ENCODE peak calls at places on chromosomes 3 and 15, in eight cellular contexts. B is HCEC 1CT; Q is effector CD4-positive, alpha-beta T cell; E is BE2C; N is tibial artery; I is cerebellar cortex; K is stimulated activated CD4-positive, alpha-beta T cell treated with anti-CD3 and anti-CD28 coated beads, Interleukin-15, amount 100 ng/mL, for 1 hour; A is frontal cortex. F is an unnamed sample.

GRCh38 chr3:131526801-131527347 is 24.1 kb upstream of the MRPL3 start:
- DNase-seq in B (peak), Q (no peak), E (peak), N (no peak), I (peak), K (no peak), A (no peak), F (no peak)

GRCh38 chr15:45759910-45760309 is 125.1 kb downstream of the SQOR start:
- DNase-seq in B (no peak), Q (no peak), E (no peak), N (no peak), I (no peak), K (no peak), A (no peak), F (no peak)

GRCh38 chr15:43317566-43318184 is 12.7 kb downstream of the LCMT2 start:
- DNase-seq in B (no peak), Q (no peak), E (no peak), N (no peak), I (no peak), K (no peak), A (no peak), F (no peak)

GRCh38 chr3:14122301-14122700 is 2.4 kb downstream of the CHCHD4 start:
- DNase-seq in B (no peak), Q (no peak), E (no peak), N (no peak), I (no peak), K (no peak), A (no peak), F (no peak)

GRCh38 chr3:34367521-34367920 is 569.1 kb downstream of the PDCD6IP start:
- DNase-seq in B (no peak), Q (no peak), E (no peak), N (no peak), I (no peak), K (no peak), A (no peak), F (no peak)

GRCh38 chr15:78455749-78456148 is 17.7 kb downstream of the IREB2 start:
- DNase-seq in B (peak), Q (no peak), E (peak), N (no peak), I (no peak), K (no peak), A (no peak), F (peak)

GRCh38 chr3:41040256-41040655 is 159.0 kb upstream of the CTNNB1 start:
- DNase-seq in B (no peak), Q (no peak), E (no peak), N (no peak), I (no peak), K (no peak), A (no peak), F (no peak)

GRCh38 chr3:42600958-42601675 is 631 bp downstream of the NKTR start:
- DNase-seq in B (peak), Q (peak), E (no peak), N (peak), I (peak), K (peak), A (no peak), F (peak)

GRCh38 chr3:175743733-175744400 is 884.7 kb downstream of the NAALADL2 start:
- DNase-seq in B (peak), Q (no peak), E (no peak), N (no peak), I (no peak), K (no peak), A (no peak), F (no peak)

GRCh38 chr3:116129187-116129945 is 315.9 kb downstream of the LSAMP start:
- DNase-seq in B (no peak), Q (no peak), E (no peak), N (no peak), I (peak), K (no peak), A (no peak), F (no peak)

GRCh38 chr3:6113338-6113737 is 747.6 kb upstream of the GRM7 start:
- DNase-seq in B (no peak), Q (no peak), E (no peak), N (no peak), I (no peak), K (no peak), A (no peak), F (no peak)

GRCh38 chr3:172369590-172370259 is 78.5 kb downstream of the GHSR start:
- DNase-seq in B (no peak), Q (no peak), E (no peak), N (no peak), I (peak), K (no peak), A (no peak), F (peak)

GRCh38 chr3:100002599-100003350 is 111.5 kb downstream of the FILIP1L start:
- DNase-seq in B (peak), Q (no peak), E (no peak), N (no peak), I (peak), K (no peak), A (no peak), F (no peak)

GRCh38 chr3:119639494-119640350 is 20.7 kb downstream of the POPDC2 start:
- DNase-seq in B (no peak), Q (no peak), E (no peak), N (no peak), I (no peak), K (no peak), A (no peak), F (no peak)

GRCh38 chr15:41254560-41254959 is 23.5 kb downstream of the CHP1 start:
- DNase-seq in B (no peak), Q (no peak), E (no peak), N (no peak), I (no peak), K (no peak), A (no peak), F (no peak)

GRCh38 chr15:60644903-60645302 is 166.0 kb upstream of the ICE2 start:
- DNase-seq in B (no peak), Q (no peak), E (no peak), N (no peak), I (no peak), K (no peak), A (no peak), F (no peak)

GRCh38 chr3:188152660-188153497 is 1.1 kb upstream of the LPP start:
- DNase-seq in B (peak), Q (no peak), E (peak), N (peak), I (peak), K (no peak), A (peak), F (no peak)

GRCh38 chr15:90421527-90421926 is 33.5 kb downstream of the IQGAP1 start:
- DNase-seq in B (no peak), Q (no peak), E (no peak), N (no peak), I (no peak), K (no peak), A (no peak), F (no peak)

GRCh38 chr15:68795298-68795848 is 25.3 kb downstream of the ANP32A start:
- DNase-seq in B (no peak), Q (peak), E (no peak), N (peak), I (peak), K (peak), A (peak), F (peak)

GRCh38 chr3:69420781-69421520 is 35.1 kb upstream of the FRMD4B start:
- DNase-seq in B (no peak), Q (no peak), E (peak), N (no peak), I (no peak), K (no peak), A (no peak), F (no peak)

GRCh38 chr15:86855307-86855706 is 775.6 kb downstream of the AGBL1 start:
- DNase-seq in B (no peak), Q (no peak), E (no peak), N (no peak), I (no peak), K (no peak), A (no peak), F (no peak)

GRCh38 chr15:50627351-50628055 is 59.1 kb downstream of the TRPM7 start:
- DNase-seq in B (peak), Q (no peak), E (no peak), N (no peak), I (no peak), K (no peak), A (no peak), F (no peak)

GRCh38 chr3:12869025-12869695 is 27.8 kb upstream of the RPL32 start:
- DNase-seq in B (no peak), Q (no peak), E (peak), N (no peak), I (no peak), K (no peak), A (peak), F (no peak)

GRCh38 chr3:155753038-155753647 is 8.3 kb upstream of the PLCH1 start:
- DNase-seq in B (peak), Q (no peak), E (no peak), N (no peak), I (peak), K (no peak), A (no peak), F (no peak)

GRCh38 chr3:175763948-175764347 is 904.8 kb downstream of the NAALADL2 start:
- DNase-seq in B (no peak), Q (no peak), E (no peak), N (no peak), I (no peak), K (no peak), A (no peak), F (no peak)

GRCh38 chr15:42146551-42147430 is 9.6 kb downstream of the PLA2G4F start:
- DNase-seq in B (no peak), Q (no peak), E (no peak), N (peak), I (no peak), K (no peak), A (no peak), F (no peak)

GRCh38 chr15:92811514-92811913 is 88.6 kb upstream of the CHD2 start:
- DNase-seq in B (no peak), Q (no peak), E (no peak), N (no peak), I (peak), K (no peak), A (no peak), F (peak)

GRCh38 chr3:167732313-167733065 is 2.2 kb downstream of the PDCD10 start:
- DNase-seq in B (no peak), Q (no peak), E (no peak), N (no peak), I (no peak), K (no peak), A (no peak), F (no peak)